ENCODE peak calls at places on chromosomes 4 and X, in five cellular contexts. U is CD8-positive, alpha-beta T cell; T is heart left ventricle; B is lower lobe of right lung; O is nephron progenitor cell. K is an unnamed sample.

GRCh38 chrX:67612231-67612630 is 68.4 kb downstream of the AR start:
- DNase-seq in U (no peak), T (no peak), B (no peak), O (no peak), K (no peak)

GRCh38 chrX:12412561-12412960 is 274.3 kb downstream of the FRMPD4 start:
- DNase-seq in U (no peak), T (no peak), B (no peak), O (no peak), K (no peak)

GRCh38 chrX:10756365-10756915 is 136.1 kb upstream of the MID1 start:
- DNase-seq in U (no peak), T (no peak), B (no peak), O (no peak), K (no peak)

GRCh38 chrX:12975999-12976558 is 1.2 kb downstream of the TMSB4X start:
- DNase-seq in U (no peak), T (peak), B (peak), O (peak), K (peak)

GRCh38 chrX:29662759-29663503 is 552.4 kb upstream of the MAGEB2 start:
- DNase-seq in U (no peak), T (no peak), B (no peak), O (no peak), K (no peak)

GRCh38 chrX:39855748-39856129 is 242.0 kb downstream of the BCOR start:
- DNase-seq in U (peak), T (no peak), B (no peak), O (no peak), K (peak)

GRCh38 chrX:85244411-85245210 is 820 bp downstream of the ZNF711 start:
- DNase-seq in U (no peak), T (no peak), B (peak), O (peak), K (no peak)

GRCh38 chr4:40232610-40233009 is 35.8 kb downstream of the RHOH start:
- DNase-seq in U (no peak), T (no peak), B (no peak), O (no peak), K (no peak)

GRCh38 chrX:45801554-45801953 is 600.9 kb upstream of the DIPK2B start:
- DNase-seq in U (no peak), T (no peak), B (no peak), O (no peak), K (no peak)

GRCh38 chr4:14920759-14921313 is 81.4 kb upstream of the CPEB2 start:
- DNase-seq in U (no peak), T (no peak), B (no peak), O (no peak), K (no peak)

GRCh38 chr4:53598483-53598882 is 7.2 kb upstream of the LNX1 start:
- DNase-seq in U (no peak), T (no peak), B (no peak), O (no peak), K (no peak)

GRCh38 chr4:186151499-186151898 is 39.9 kb upstream of the CYP4V2 start:
- DNase-seq in U (no peak), T (no peak), B (no peak), O (no peak), K (no peak)

GRCh38 chr4:4859010-4859798 is at the start of gene MSX1:
- DNase-seq in U (no peak), T (peak), B (peak), O (peak), K (no peak)

GRCh38 chrX:66731398-66731797 is 92.5 kb upstream of the EDA2R start:
- DNase-seq in U (no peak), T (no peak), B (no peak), O (peak), K (no peak)

GRCh38 chr4:26784207-26784606 is 76.4 kb upstream of the STIM2 start:
- DNase-seq in U (no peak), T (no peak), B (no peak), O (no peak), K (no peak)

GRCh38 chr4:113955411-113955810 is 24.0 kb downstream of the ARSJ start:
- DNase-seq in U (no peak), T (no peak), B (no peak), O (no peak), K (no peak)

DNA sequence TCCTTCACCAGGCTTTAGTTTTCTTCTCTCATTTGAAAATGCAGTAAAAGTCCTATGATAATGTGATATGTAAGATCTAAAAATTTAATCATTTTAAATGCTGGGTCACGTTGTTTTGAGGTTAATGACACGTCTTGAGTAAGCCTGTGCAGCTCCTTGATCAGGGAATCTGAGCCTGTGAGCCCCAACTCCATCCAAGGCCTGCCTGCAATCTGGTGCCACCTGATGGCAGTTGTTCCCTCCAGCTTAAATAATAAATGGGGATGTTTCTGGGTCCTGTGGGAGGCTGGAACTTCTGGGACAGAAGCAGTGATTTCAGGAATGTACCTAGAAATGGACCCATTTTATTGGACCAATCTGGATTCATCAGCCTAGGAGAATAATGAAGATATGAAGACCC is 455.4 kb upstream of the ADGRL3 start:
- DNase-seq in U (no peak), T (no peak), B (no peak), O (no peak), K (no peak)
- TF ChIP-seq CTCF in U (no peak), T (no peak), B (no peak), O (no peak), K (no peak)

GRCh38 chr4:141169391-141169790 is 36.1 kb upstream of the RNF150 start:
- DNase-seq in U (no peak), T (no peak), B (no peak), O (no peak), K (no peak)
- TF ChIP-seq CTCF in U (no peak), T (no peak), B (no peak), O (no peak), K (no peak)

GRCh38 chr4:154542264-154542879 is 7.8 kb downstream of the PLRG1 start:
- DNase-seq in U (no peak), T (no peak), B (no peak), O (no peak), K (no peak)

GRCh38 chr4:154549894-154550790 is at the start of gene PLRG1:
- DNase-seq in U (peak), T (peak), B (peak), O (peak), K (peak)

DNA sequence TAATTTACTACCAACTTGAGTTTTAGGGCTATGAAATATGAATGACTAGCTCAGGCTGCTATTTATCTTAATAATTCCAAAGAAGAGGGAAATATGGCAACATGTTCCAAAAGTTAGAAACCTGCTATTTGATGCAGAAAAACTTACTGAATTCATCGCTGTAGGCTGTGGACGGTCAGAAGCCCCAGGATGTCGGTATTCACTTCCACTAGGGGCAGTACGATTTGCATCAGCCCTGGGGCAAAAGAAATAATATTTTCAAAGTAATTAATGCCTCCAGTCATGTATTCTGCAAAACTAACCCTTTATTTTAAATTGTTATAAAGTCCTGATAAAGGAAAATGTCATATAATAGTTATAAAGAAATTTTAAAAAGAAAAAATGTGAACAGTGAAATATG is 4.5 kb downstream of the PLRG1 start:
- DNase-seq in U (no peak), T (no peak), B (no peak), O (no peak), K (no peak)
- TF ChIP-seq CTCF in U (no peak), T (no peak), B (no peak), O (no peak), K (no peak)

GRCh38 chr4:55005910-55006309 is 119.5 kb downstream of the KDR start:
- DNase-seq in U (no peak), T (no peak), B (no peak), O (no peak), K (no peak)

GRCh38 chr4:55002431-55002830 is 123.0 kb downstream of the KDR start:
- DNase-seq in U (no peak), T (no peak), B (no peak), O (no peak), K (no peak)

GRCh38 chr4:55001538-55001937 is 123.9 kb downstream of the KDR start:
- DNase-seq in U (no peak), T (no peak), B (no peak), O (no peak), K (no peak)

GRCh38 chr4:55008166-55009056 is 117.0 kb downstream of the KDR start:
- DNase-seq in U (no peak), T (no peak), B (no peak), O (no peak), K (no peak)

DNA sequence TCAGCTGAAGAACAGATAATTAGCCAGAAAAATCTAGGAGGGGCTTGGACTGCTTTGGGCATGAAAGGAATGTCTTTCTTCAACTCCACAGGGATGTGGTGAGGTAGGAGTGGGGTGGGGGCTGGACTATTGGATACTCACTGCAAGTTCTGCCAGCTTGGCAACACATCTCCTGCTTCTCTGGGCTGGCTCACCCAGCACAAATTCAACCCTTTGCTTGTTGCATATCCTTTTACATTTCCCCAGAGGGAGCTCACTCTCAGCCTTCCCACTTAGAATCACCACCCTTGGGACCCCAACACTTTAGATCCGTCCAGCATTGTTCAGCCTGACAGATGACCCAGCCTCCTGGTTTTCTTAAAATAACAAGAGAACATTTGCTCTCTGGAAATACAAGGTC is 120.6 kb downstream of the KDR start:
- DNase-seq in U (no peak), T (no peak), B (no peak), O (no peak), K (no peak)
- TF ChIP-seq CTCF in U (no peak), T (peak), B (no peak), O (no peak), K (no peak)

GRCh38 chrX:3581609-3582108 is 131.8 kb downstream of the PRKX start:
- DNase-seq in U (no peak), T (no peak), B (no peak), O (no peak), K (no peak)

GRCh38 chrX:3589474-3589873 is 124.0 kb downstream of the PRKX start:
- DNase-seq in U (no peak), T (no peak), B (no peak), O (no peak), K (no peak)

GRCh38 chrX:3582421-3582820 is 131.0 kb downstream of the PRKX start:
- DNase-seq in U (no peak), T (no peak), B (no peak), O (no peak), K (no peak)

GRCh38 chrX:3584415-3584996 is 128.9 kb downstream of the PRKX start:
- DNase-seq in U (no peak), T (no peak), B (no peak), O (no peak), K (no peak)

DNA sequence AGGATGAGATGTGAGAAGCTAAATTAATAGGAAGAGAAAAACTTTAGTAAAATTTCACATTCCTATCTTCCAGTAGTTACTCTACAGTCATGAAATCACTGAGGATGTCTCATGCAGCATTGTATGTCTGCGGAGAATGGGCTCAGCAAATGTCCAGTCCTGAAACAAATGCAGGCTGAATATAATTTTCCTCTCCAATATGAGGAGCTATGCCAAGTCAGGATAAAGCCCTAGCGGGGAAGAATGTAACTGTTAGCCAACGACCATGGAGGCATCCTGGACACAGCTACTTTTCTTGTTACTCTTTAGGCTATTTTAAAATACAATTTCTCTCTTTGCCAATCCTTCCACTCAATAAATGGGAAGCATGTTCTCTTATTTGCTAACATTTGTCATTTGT is 127.7 kb downstream of the PRKX start:
- DNase-seq in U (no peak), T (no peak), B (no peak), O (no peak), K (no peak)
- TF ChIP-seq CTCF in U (no peak), T (no peak), B (no peak), O (no peak), K (no peak)

GRCh38 chr4:128163177-128164117 is 102.3 kb downstream of the LARP1B start:
- DNase-seq in U (no peak), T (no peak), B (no peak), O (no peak), K (no peak)

GRCh38 chr4:128161138-128161537 is 100.0 kb downstream of the LARP1B start:
- DNase-seq in U (no peak), T (no peak), B (no peak), O (no peak), K (no peak)

GRCh38 chr4:128158894-128159293 is 97.8 kb downstream of the LARP1B start:
- DNase-seq in U (no peak), T (no peak), B (no peak), O (no peak), K (no peak)

GRCh38 chr4:128162434-128162833 is 101.3 kb downstream of the LARP1B start:
- DNase-seq in U (no peak), T (no peak), B (no peak), O (no peak), K (no peak)

GRCh38 chr4:128159967-128160366 is 98.9 kb downstream of the LARP1B start:
- DNase-seq in U (no peak), T (no peak), B (no peak), O (no peak), K (no peak)
- TF ChIP-seq CTCF in U (no peak), T (no peak), B (no peak), O (no peak), K (no peak)